ENCODE peak calls at places on chromosome 17, in eight cellular contexts. N, P, E, L, F, C, X and O are unnamed samples.

GRCh38 chr17:63082952-63083351 is 116.9 kb downstream of the TANC2 start:
- DNase-seq in N (peak), P (no peak), E (peak), L (no peak), F (peak), C (peak), X (no peak), O (no peak)

GRCh38 chr17:15263206-15263579 is 1.9 kb downstream of the PMP22 start:
- DNase-seq in N (peak), P (no peak), E (peak), L (no peak), F (no peak), C (no peak), X (no peak), O (no peak)

GRCh38 chr17:15444805-15445204 is 22.6 kb downstream of the CDRT4 start:
- DNase-seq in N (no peak), P (no peak), E (no peak), L (no peak), F (no peak), C (no peak), X (no peak), O (no peak)

GRCh38 chr17:41965694-41966375 is 760 bp upstream of the CNP start:
- DNase-seq in N (no peak), P (peak), E (peak), L (peak), F (peak), C (no peak), X (peak), O (peak)

GRCh38 chr17:46072998-46073397 is 73.9 kb downstream of the STH start:
- DNase-seq in N (peak), P (no peak), E (peak), L (no peak), F (peak), C (peak), X (no peak), O (no peak)

GRCh38 chr17:35695613-35696012 is 35.8 kb upstream of the RASL10B start:
- DNase-seq in N (no peak), P (no peak), E (no peak), L (no peak), F (no peak), C (no peak), X (no peak), O (no peak)

GRCh38 chr17:12973496-12974318 is 44.1 kb downstream of the ELAC2 start:
- DNase-seq in N (no peak), P (no peak), E (peak), L (peak), F (no peak), C (no peak), X (no peak), O (no peak)

GRCh38 chr17:60231691-60232090 is 81.9 kb downstream of the CA4 start:
- DNase-seq in N (peak), P (no peak), E (peak), L (no peak), F (no peak), C (no peak), X (no peak), O (no peak)

GRCh38 chr17:39982069-39982371 is 1.4 kb downstream of the PSMD3 start:
- DNase-seq in N (no peak), P (no peak), E (no peak), L (no peak), F (no peak), C (no peak), X (no peak), O (no peak)

GRCh38 chr17:78387982-78388941 is 9.8 kb downstream of the PGS1 start:
- DNase-seq in N (peak), P (no peak), E (no peak), L (no peak), F (no peak), C (no peak), X (no peak), O (no peak)

GRCh38 chr17:80460286-80460881 is 16.0 kb downstream of the NPTX1 start:
- DNase-seq in N (no peak), P (no peak), E (no peak), L (no peak), F (no peak), C (no peak), X (no peak), O (no peak)

GRCh38 chr17:16005641-16006040 is 6.0 kb downstream of the TTC19 start:
- DNase-seq in N (no peak), P (no peak), E (no peak), L (no peak), F (no peak), C (no peak), X (no peak), O (no peak)

GRCh38 chr17:81968396-81968745 is 7.4 kb upstream of the NOTUM start:
- DNase-seq in N (no peak), P (no peak), E (no peak), L (no peak), F (no peak), C (no peak), X (no peak), O (no peak)

GRCh38 chr17:67132366-67132765 is 88.0 kb downstream of the CACNG1 start:
- DNase-seq in N (no peak), P (peak), E (no peak), L (peak), F (no peak), C (no peak), X (no peak), O (no peak)

GRCh38 chr17:80892900-80893603 is 98.6 kb upstream of the CHMP6 start:
- DNase-seq in N (peak), P (no peak), E (peak), L (no peak), F (no peak), C (peak), X (peak), O (no peak)

GRCh38 chr17:64455993-64456885 is 7.3 kb downstream of the MILR1 start:
- DNase-seq in N (no peak), P (no peak), E (no peak), L (no peak), F (no peak), C (no peak), X (no peak), O (no peak)

GRCh38 chr17:67700037-67700436 is 17.7 kb upstream of the NOL11 start:
- DNase-seq in N (no peak), P (no peak), E (no peak), L (no peak), F (no peak), C (no peak), X (no peak), O (no peak)

GRCh38 chr17:62794666-62794971 is 13.5 kb downstream of the MARCHF10 start:
- DNase-seq in N (no peak), P (no peak), E (no peak), L (no peak), F (no peak), C (no peak), X (no peak), O (no peak)

GRCh38 chr17:17125136-17126084 is 80.7 kb downstream of the PLD6 start:
- DNase-seq in N (no peak), P (no peak), E (no peak), L (peak), F (no peak), C (no peak), X (no peak), O (no peak)

GRCh38 chr17:142102-142661 is 4.8 kb downstream of the SCGB1C2 start:
- DNase-seq in N (peak), P (peak), E (no peak), L (no peak), F (peak), C (no peak), X (peak), O (no peak)

GRCh38 chr17:79778504-79779087 is 648 bp downstream of the CBX2 start:
- DNase-seq in N (no peak), P (no peak), E (no peak), L (peak), F (no peak), C (no peak), X (peak), O (no peak)

GRCh38 chr17:82198092-82198491 is 14.6 kb downstream of the CCDC57 start:
- DNase-seq in N (no peak), P (no peak), E (no peak), L (no peak), F (no peak), C (no peak), X (no peak), O (no peak)

GRCh38 chr17:63496663-63497400 is 20.0 kb downstream of the ACE start:
- DNase-seq in N (no peak), P (no peak), E (no peak), L (no peak), F (no peak), C (no peak), X (no peak), O (no peak)